ENCODE peak calls at places on chromosome 1, in six cellular contexts. H is Panc1; T is B cell; A is astrocyte of the spinal cord; O is activated CD8-positive, alpha-beta T cell treated with anti-CD3 and anti-CD28 coated beads for 36 hours; D is choroid plexus epithelial cell. M is an unnamed sample.

GRCh38 chr1:17903386-17903785 is 148.3 kb downstream of the ACTL8 start:
- DNase-seq in H (no peak), T (no peak), A (no peak), O (no peak), D (no peak), M (no peak)

GRCh38 chr1:67564193-67564592 is 120.8 kb upstream of the GADD45A start:
- DNase-seq in H (no peak), T (no peak), A (no peak), O (no peak), D (no peak), M (no peak)

GRCh38 chr1:101366513-101367215 is 129.8 kb downstream of the S1PR1 start:
- DNase-seq in H (no peak), T (no peak), A (no peak), O (no peak), D (peak), M (no peak)

GRCh38 chr1:119141020-119141424 is 569 bp upstream of the WARS2 start:
- DNase-seq in H (no peak), T (no peak), A (no peak), O (peak), D (peak), M (no peak)

GRCh38 chr1:67874501-67875111 is 41.3 kb upstream of the GNG12 start:
- DNase-seq in H (no peak), T (no peak), A (peak), O (no peak), D (peak), M (no peak)

GRCh38 chr1:45003741-45004140 is 7.4 kb downstream of the HECTD3 start:
- DNase-seq in H (no peak), T (no peak), A (no peak), O (no peak), D (no peak), M (no peak)

GRCh38 chr1:36486436-36487335 is 4.0 kb upstream of the CSF3R start:
- DNase-seq in H (no peak), T (peak), A (no peak), O (no peak), D (peak), M (no peak)

GRCh38 chr1:226308166-226308722 is 720 bp downstream of the LIN9 start:
- DNase-seq in H (no peak), T (no peak), A (peak), O (peak), D (no peak), M (no peak)

GRCh38 chr1:22245716-22246115 is 102.8 kb upstream of the WNT4 start:
- DNase-seq in H (no peak), T (no peak), A (no peak), O (no peak), D (no peak), M (no peak)

GRCh38 chr1:2469103-2469940 is 6.8 kb upstream of the PLCH2 start:
- DNase-seq in H (no peak), T (no peak), A (no peak), O (no peak), D (no peak), M (no peak)

GRCh38 chr1:159828916-159829634 is 2.4 kb downstream of the SLAMF8 start:
- DNase-seq in H (no peak), T (peak), A (no peak), O (no peak), D (no peak), M (peak)

GRCh38 chr1:10779201-10779600 is 17.2 kb downstream of the CASZ1 start:
- DNase-seq in H (peak), T (no peak), A (no peak), O (peak), D (no peak), M (no peak)

GRCh38 chr1:26864610-26865480 is 1.9 kb downstream of the SFN start:
- DNase-seq in H (peak), T (peak), A (peak), O (peak), D (peak), M (peak)

GRCh38 chr1:114472408-114472807 is 38.6 kb downstream of the TRIM33 start:
- DNase-seq in H (no peak), T (no peak), A (no peak), O (no peak), D (no peak), M (no peak)

GRCh38 chr1:151914076-151914475 is 4.8 kb upstream of the THEM4 start:
- DNase-seq in H (no peak), T (no peak), A (no peak), O (no peak), D (no peak), M (no peak)

GRCh38 chr1:195897072-195897471 is 711.2 kb downstream of the KCNT2 start:
- DNase-seq in H (no peak), T (no peak), A (no peak), O (no peak), D (peak), M (no peak)

GRCh38 chr1:210407207-210407886 is 78.6 kb downstream of the HHAT start:
- DNase-seq in H (peak), T (peak), A (peak), O (peak), D (peak), M (peak)

GRCh38 chr1:229111703-229112319 is 159.1 kb upstream of the RAB4A start:
- DNase-seq in H (no peak), T (no peak), A (no peak), O (no peak), D (peak), M (no peak)

GRCh38 chr1:119631086-119631432 is 17.0 kb downstream of the ZNF697 start:
- DNase-seq in H (no peak), T (no peak), A (no peak), O (no peak), D (no peak), M (no peak)

GRCh38 chr1:209527993-209528392 is 55.5 kb upstream of the CAMK1G start:
- DNase-seq in H (no peak), T (no peak), A (no peak), O (no peak), D (peak), M (no peak)

GRCh38 chr1:20538760-20539551 is 13.4 kb upstream of the FAM43B start:
- DNase-seq in H (no peak), T (no peak), A (no peak), O (no peak), D (no peak), M (no peak)

GRCh38 chr1:64663654-64664053 is 81.2 kb upstream of the RAVER2 start:
- DNase-seq in H (no peak), T (no peak), A (peak), O (peak), D (peak), M (peak)
- TF ChIP-seq CTCF in H (peak), T (no peak), A (peak), O (peak), D (peak), M (no peak)

GRCh38 chr1:161054805-161055204 is 9.0 kb upstream of the USF1 start:
- DNase-seq in H (no peak), T (no peak), A (no peak), O (no peak), D (no peak), M (no peak)
- TF ChIP-seq CTCF in H (no peak), T (no peak), A (no peak), O (no peak), D (peak), M (no peak)

DNA sequence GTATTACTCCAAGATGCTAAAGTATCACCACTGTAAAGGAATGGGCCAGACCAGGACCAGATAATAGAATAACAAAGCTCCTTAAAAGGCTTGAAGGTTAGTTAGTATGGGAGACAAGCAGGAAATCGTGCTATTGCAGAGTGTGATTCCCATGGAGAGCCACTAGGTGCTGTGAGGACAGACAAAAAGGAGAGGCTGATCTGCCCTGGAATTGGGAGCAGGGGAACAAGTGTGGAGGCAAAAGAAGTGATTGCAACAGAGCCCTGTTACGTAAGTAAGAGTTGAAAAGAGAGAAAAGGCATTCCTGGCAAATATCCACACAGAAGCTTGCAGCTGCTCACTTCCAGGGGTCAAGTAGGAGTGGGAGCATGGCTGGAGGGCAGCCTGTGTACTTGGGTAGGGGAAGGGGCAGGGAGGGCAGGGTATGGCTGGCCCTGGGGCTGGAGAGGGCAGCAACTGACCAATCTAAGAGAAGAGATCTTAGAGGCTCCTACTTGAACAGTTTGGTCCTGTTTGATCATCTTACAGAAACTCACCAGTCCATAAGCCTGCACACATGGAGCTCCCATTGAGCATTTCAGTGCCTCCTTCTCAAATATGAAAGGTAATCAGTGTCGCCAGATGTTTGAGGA is 207.7 kb upstream of the GJB5 start:
- DNase-seq in H (no peak), T (no peak), A (no peak), O (no peak), D (peak), M (no peak)
- TF ChIP-seq CTCF in H (no peak), T (no peak), A (no peak), O (no peak), D (no peak), M (no peak)

DNA sequence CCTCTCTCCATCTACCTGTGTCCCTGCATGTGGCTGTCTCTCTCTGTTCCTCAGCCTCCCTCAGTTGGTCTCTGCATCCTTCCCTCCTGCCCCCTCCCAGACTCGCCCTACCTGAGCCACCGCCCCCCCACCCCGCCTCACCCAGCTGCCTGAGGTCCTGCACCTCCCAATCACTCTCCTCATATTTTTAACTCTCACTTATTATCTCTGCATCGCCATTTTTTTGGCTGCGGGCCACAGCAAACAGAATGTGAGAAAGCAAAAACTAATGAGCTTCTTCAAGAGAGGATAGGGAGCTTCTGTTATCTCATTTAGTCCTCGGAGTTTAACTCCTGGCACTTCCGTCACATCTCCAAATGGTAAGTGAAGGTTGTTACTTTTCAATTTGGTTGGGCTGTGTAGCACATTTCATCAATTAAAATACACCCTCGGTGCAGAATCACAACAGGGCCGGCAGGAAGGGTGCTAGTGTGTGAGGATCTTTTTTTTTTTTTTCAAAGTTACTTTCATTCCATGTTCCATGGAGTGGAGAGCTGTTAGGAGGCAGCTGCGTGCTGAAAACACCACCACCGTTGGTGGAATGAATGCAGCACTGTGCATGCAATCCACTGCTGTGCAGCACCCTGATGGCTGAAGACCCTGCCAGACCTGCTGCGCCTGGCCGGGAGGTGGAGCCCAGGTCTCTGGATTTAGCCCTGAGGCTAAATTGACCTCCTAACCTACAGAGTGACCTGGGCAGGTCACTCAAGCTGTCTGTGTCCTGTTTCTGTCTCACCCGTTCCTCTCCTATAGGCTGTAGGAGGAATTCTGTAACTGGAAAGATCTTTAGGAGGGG is 157.2 kb upstream of the NFIA start:
- DNase-seq in H (no peak), T (no peak), A (no peak), O (no peak), D (no peak), M (no peak)
- TF ChIP-seq CTCF in H (no peak), T (no peak), A (no peak), O (no peak), D (no peak), M (no peak)

DNA sequence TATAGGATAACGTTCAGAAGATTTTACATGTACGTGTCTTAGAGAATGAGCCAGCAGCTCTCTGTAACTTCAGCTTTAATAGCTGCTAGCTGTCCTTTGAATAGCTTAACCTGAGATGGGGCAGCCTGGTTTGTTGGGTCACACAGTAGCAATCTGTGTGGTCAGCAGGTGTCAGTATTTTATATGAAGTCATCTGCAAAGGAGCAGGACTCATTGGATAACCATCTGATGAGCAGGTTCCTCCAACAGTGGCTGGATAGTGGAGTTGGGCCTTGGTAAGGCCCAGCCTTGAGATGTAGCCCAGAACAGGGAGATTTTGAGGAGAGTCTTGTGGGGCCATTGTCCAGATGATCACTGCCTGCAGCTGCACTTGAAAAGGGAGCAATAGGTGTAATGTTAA is 6.4 kb downstream of the GSTM5 start:
- DNase-seq in H (no peak), T (no peak), A (no peak), O (no peak), D (no peak), M (no peak)
- TF ChIP-seq CTCF in H (peak), T (no peak), A (no peak), O (no peak), D (no peak), M (no peak)

GRCh38 chr1:224774378-224774777 is 155.1 kb upstream of the DNAH14 start:
- DNase-seq in H (no peak), T (no peak), A (no peak), O (no peak), D (no peak), M (no peak)
- TF ChIP-seq CTCF in H (peak), T (no peak), A (no peak), O (no peak), D (no peak), M (no peak)

DNA sequence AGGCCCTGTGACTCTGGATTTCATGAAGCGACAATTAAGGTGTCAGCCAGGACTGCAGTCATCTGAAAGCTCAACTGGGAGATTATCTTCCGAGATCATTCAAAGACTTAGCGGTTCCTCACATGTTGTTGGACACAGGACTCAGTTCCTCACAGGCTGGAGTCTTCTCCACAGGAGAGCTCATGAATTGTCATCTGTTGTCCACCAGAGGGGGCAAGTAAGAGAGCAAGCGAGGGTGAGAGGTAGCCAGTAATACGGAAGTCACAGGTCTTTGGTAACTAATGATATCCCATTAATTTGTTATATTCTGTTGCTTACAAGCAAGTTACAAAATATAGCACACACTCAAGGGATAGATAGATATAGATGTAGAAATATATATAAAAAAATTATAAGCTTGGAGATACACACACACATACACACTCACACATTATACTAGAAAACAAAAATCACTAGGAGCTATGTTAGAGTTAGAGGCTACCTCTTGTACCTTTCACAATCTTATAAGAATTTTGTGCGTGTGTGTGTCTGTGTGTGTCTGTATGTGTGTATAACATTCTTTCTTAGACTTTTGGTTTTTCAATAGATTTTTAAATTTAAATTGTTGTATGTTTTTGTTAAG is 1695.3 kb downstream of the BRINP3 start:
- DNase-seq in H (peak), T (no peak), A (peak), O (peak), D (peak), M (peak)
- TF ChIP-seq CTCF in H (peak), T (no peak), A (peak), O (no peak), D (peak), M (peak)

DNA sequence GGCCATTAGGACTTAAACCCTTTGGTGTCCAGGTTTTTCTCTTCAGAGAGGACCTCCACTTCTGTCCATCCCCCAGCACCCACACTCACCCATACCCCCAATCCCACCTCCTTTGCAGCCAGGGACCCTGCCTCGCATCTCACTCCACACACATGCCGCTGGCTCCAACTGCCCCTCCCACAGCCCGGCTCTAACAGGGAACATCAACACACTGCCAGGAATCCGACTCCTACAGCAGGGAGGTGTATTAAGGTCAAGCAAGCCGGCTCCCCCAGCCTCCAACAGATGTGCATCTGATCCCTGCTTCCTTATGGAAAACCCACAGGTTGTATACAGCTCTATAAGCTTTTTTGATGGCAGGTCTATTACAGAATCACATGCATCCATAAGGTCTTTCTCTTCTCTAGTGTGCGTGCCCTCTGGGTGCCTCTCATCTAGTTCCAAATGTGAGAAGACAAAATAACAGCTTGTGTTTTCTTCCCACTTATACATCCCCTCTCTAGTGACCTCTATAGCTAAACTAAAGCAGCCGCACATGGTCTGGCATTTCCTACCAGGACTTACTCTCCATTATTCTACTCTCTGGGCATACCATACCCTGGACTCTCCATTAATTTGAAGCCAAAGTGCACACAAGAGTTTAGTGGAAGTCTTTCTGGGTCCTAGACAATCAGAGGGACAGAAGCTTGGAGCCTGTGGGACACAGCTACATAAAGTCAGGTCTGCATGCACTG is 16.3 kb downstream of the PIK3C2B start:
- DNase-seq in H (no peak), T (no peak), A (no peak), O (no peak), D (peak), M (no peak)
- TF ChIP-seq CTCF in H (no peak), T (no peak), A (no peak), O (no peak), D (no peak), M (no peak)

DNA sequence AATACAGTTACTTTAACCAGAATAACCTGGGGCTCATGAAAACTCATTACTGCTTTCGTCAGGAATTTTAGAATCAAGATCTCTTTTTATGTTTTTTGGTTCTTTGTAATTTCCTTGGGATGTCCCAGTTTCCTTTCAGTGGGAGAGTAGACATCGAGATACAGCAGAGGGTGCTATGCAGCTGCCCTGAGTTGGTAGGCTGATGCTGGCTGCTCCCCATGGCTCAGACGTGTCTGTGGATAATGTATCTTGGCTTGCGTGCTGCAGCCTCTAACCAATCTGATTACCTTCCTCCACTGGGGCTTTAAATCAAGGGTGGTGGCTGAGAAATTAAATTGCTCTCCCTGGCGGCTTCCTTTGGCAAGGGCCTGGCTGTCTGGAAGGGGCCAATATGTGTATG is 253.7 kb downstream of the CACNA1E start:
- DNase-seq in H (no peak), T (no peak), A (no peak), O (no peak), D (no peak), M (no peak)
- TF ChIP-seq CTCF in H (no peak), T (no peak), A (no peak), O (no peak), D (no peak), M (no peak)